ENCODE peak calls at places on chromosomes 2 and 18, in seven cellular contexts. One of them, this sample, is unnamed.

GRCh38 chr2:119205001-119205669 is 18.5 kb upstream of the STEAP3 start:
- DNase-seq in mammary epithelial cell: no peak
- DNase-seq in cardiac fibroblast: no peak
- DNase-seq in GM10248: no peak
- DNase-seq in AG04449: no peak
- DNase-seq in MCF 10A: no peak
- DNase-seq in GM13977: no peak
- DNase-seq in this sample: no peak

GRCh38 chr2:200077210-200077650 is 121.8 kb downstream of the MAIP1 start:
- DNase-seq in GM10248: no peak
- DNase-seq in mammary epithelial cell: peak
- DNase-seq in MCF 10A: peak
- DNase-seq in GM13977: no peak
- DNase-seq in AG04449: peak
- DNase-seq in cardiac fibroblast: peak
- DNase-seq in this sample: no peak

GRCh38 chr2:6866239-6866745 is 585 bp upstream of the CMPK2 start:
- DNase-seq in MCF 10A: peak
- DNase-seq in mammary epithelial cell: peak
- DNase-seq in AG04449: no peak
- DNase-seq in GM10248: peak
- DNase-seq in GM13977: peak
- DNase-seq in cardiac fibroblast: peak
- DNase-seq in this sample: no peak

GRCh38 chr18:27114842-27115241 is 70.3 kb downstream of the CHST9 start:
- DNase-seq in GM10248: no peak
- DNase-seq in cardiac fibroblast: no peak
- DNase-seq in mammary epithelial cell: no peak
- DNase-seq in AG04449: no peak
- DNase-seq in GM13977: no peak
- DNase-seq in MCF 10A: no peak
- DNase-seq in this sample: no peak

GRCh38 chr2:135494503-135494902 is 36.5 kb downstream of the ZRANB3 start:
- DNase-seq in cardiac fibroblast: peak
- DNase-seq in AG04449: peak
- DNase-seq in GM10248: no peak
- DNase-seq in MCF 10A: peak
- DNase-seq in mammary epithelial cell: peak
- DNase-seq in GM13977: no peak
- DNase-seq in this sample: no peak

GRCh38 chr2:1993711-1994682 is 249.7 kb upstream of the PXDN start:
- DNase-seq in cardiac fibroblast: peak
- DNase-seq in mammary epithelial cell: no peak
- DNase-seq in GM10248: no peak
- DNase-seq in AG04449: no peak
- DNase-seq in MCF 10A: peak
- DNase-seq in GM13977: no peak
- DNase-seq in this sample: no peak

GRCh38 chr2:64591188-64591587 is 62.5 kb downstream of the SERTAD2 start:
- DNase-seq in MCF 10A: no peak
- DNase-seq in cardiac fibroblast: no peak
- DNase-seq in mammary epithelial cell: peak
- DNase-seq in GM10248: no peak
- DNase-seq in AG04449: no peak
- DNase-seq in GM13977: no peak
- DNase-seq in this sample: no peak

GRCh38 chr2:176729706-176730569 is 460.7 kb downstream of the MTX2 start:
- DNase-seq in cardiac fibroblast: peak
- DNase-seq in GM10248: no peak
- DNase-seq in GM13977: no peak
- DNase-seq in MCF 10A: peak
- DNase-seq in AG04449: peak
- DNase-seq in mammary epithelial cell: no peak
- DNase-seq in this sample: no peak

GRCh38 chr18:30387401-30387800 is 655.1 kb downstream of the DSC3 start:
- DNase-seq in AG04449: no peak
- DNase-seq in GM10248: no peak
- DNase-seq in mammary epithelial cell: peak
- DNase-seq in MCF 10A: peak
- DNase-seq in GM13977: no peak
- DNase-seq in cardiac fibroblast: peak
- DNase-seq in this sample: no peak

GRCh38 chr2:27922842-27923241 is 32.3 kb downstream of the BABAM2 start:
- DNase-seq in MCF 10A: no peak
- DNase-seq in mammary epithelial cell: no peak
- DNase-seq in cardiac fibroblast: no peak
- DNase-seq in GM13977: no peak
- DNase-seq in AG04449: no peak
- DNase-seq in GM10248: no peak
- DNase-seq in this sample: no peak

GRCh38 chr2:200090683-200091082 is 135.3 kb downstream of the MAIP1 start:
- DNase-seq in MCF 10A: no peak
- DNase-seq in mammary epithelial cell: no peak
- DNase-seq in GM13977: no peak
- DNase-seq in GM10248: no peak
- DNase-seq in AG04449: no peak
- DNase-seq in cardiac fibroblast: no peak
- DNase-seq in this sample: no peak

GRCh38 chr2:4420032-4420431 is 716.7 kb downstream of the DCDC2C start:
- DNase-seq in AG04449: no peak
- DNase-seq in GM10248: no peak
- DNase-seq in cardiac fibroblast: no peak
- DNase-seq in MCF 10A: no peak
- DNase-seq in mammary epithelial cell: no peak
- DNase-seq in GM13977: no peak
- DNase-seq in this sample: no peak

GRCh38 chr2:55862269-55862668 is 61.3 kb downstream of the EFEMP1 start:
- DNase-seq in MCF 10A: peak
- DNase-seq in GM13977: no peak
- DNase-seq in GM10248: no peak
- DNase-seq in mammary epithelial cell: peak
- DNase-seq in AG04449: peak
- DNase-seq in cardiac fibroblast: peak
- DNase-seq in this sample: no peak

GRCh38 chr2:218879881-218880748 is 537 bp upstream of the WNT10A start:
- DNase-seq in AG04449: no peak
- DNase-seq in MCF 10A: no peak
- DNase-seq in GM10248: peak
- DNase-seq in mammary epithelial cell: no peak
- DNase-seq in cardiac fibroblast: no peak
- DNase-seq in GM13977: peak
- DNase-seq in this sample: no peak

GRCh38 chr2:4937550-4937949 is 754.6 kb upstream of the SOX11 start:
- DNase-seq in MCF 10A: no peak
- DNase-seq in mammary epithelial cell: no peak
- DNase-seq in AG04449: no peak
- DNase-seq in GM10248: no peak
- DNase-seq in cardiac fibroblast: no peak
- DNase-seq in GM13977: no peak
- DNase-seq in this sample: no peak

GRCh38 chr18:58209326-58209725 is 165.3 kb downstream of the NEDD4L start:
- DNase-seq in mammary epithelial cell: no peak
- DNase-seq in GM13977: no peak
- DNase-seq in AG04449: no peak
- DNase-seq in MCF 10A: no peak
- DNase-seq in cardiac fibroblast: no peak
- DNase-seq in GM10248: no peak
- DNase-seq in this sample: no peak

GRCh38 chr2:207694811-207695281 is 16.6 kb upstream of the CCNYL1 start:
- DNase-seq in GM13977: no peak
- DNase-seq in mammary epithelial cell: no peak
- DNase-seq in AG04449: no peak
- DNase-seq in MCF 10A: no peak
- DNase-seq in cardiac fibroblast: peak
- DNase-seq in GM10248: no peak
- DNase-seq in this sample: no peak

GRCh38 chr2:160214461-160215055 is 14.5 kb upstream of the ITGB6 start:
- DNase-seq in GM13977: no peak
- DNase-seq in AG04449: no peak
- DNase-seq in cardiac fibroblast: peak
- DNase-seq in MCF 10A: peak
- DNase-seq in mammary epithelial cell: peak
- DNase-seq in GM10248: no peak
- DNase-seq in this sample: no peak

GRCh38 chr2:134721596-134721995 is 2.8 kb upstream of the TMEM163 start:
- DNase-seq in cardiac fibroblast: no peak
- DNase-seq in mammary epithelial cell: no peak
- DNase-seq in GM13977: no peak
- DNase-seq in MCF 10A: no peak
- DNase-seq in GM10248: no peak
- DNase-seq in AG04449: no peak
- DNase-seq in this sample: no peak

DNA sequence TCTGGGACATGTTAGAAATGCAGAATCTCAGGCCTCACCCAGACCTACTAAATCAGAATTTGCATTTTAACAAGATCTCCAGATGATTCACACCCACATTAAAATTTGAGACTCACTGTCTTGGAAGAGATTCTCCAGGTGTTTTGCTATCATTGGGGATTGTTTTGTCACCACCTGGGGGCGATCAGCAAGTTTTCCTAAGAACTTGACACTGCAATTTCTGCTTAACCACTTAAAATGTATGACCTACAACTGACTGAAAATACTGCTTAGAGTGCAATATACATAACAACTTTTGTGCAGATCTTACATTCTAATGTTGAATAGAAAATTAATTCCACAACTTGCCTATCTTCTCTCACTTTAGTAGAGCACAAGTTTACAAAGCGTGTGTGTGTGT is 18.9 kb upstream of the ITGA4 start:
- DNase-seq in GM10248: no peak
- DNase-seq in AG04449: no peak
- DNase-seq in cardiac fibroblast: no peak
- DNase-seq in GM13977: no peak
- DNase-seq in mammary epithelial cell: peak
- DNase-seq in MCF 10A: peak
- DNase-seq in this sample: no peak
- TF ChIP-seq CTCF in GM10248: no peak
- TF ChIP-seq CTCF in AG04449: no peak
- TF ChIP-seq CTCF in cardiac fibroblast: no peak
- TF ChIP-seq CTCF in GM13977: no peak
- TF ChIP-seq CTCF in mammary epithelial cell: peak
- TF ChIP-seq CTCF in MCF 10A: no peak
- TF ChIP-seq CTCF in this sample: no peak

GRCh38 chr18:14939141-14939540 is 191.2 kb downstream of the ANKRD30B start:
- DNase-seq in MCF 10A: no peak
- DNase-seq in GM13977: no peak
- DNase-seq in cardiac fibroblast: no peak
- DNase-seq in mammary epithelial cell: no peak
- DNase-seq in GM10248: no peak
- DNase-seq in AG04449: no peak
- DNase-seq in this sample: no peak
- TF ChIP-seq CTCF in MCF 10A: no peak
- TF ChIP-seq CTCF in GM13977: no peak
- TF ChIP-seq CTCF in cardiac fibroblast: no peak
- TF ChIP-seq CTCF in mammary epithelial cell: no peak
- TF ChIP-seq CTCF in GM10248: no peak
- TF ChIP-seq CTCF in AG04449: no peak
- TF ChIP-seq CTCF in this sample: no peak

GRCh38 chr2:8800821-8801220 is 36.6 kb downstream of the KIDINS220 start:
- DNase-seq in GM10248: no peak
- DNase-seq in mammary epithelial cell: no peak
- DNase-seq in cardiac fibroblast: no peak
- DNase-seq in AG04449: no peak
- DNase-seq in GM13977: no peak
- DNase-seq in MCF 10A: no peak
- DNase-seq in this sample: no peak

GRCh38 chr2:8805278-8806045 is 32.0 kb downstream of the KIDINS220 start:
- DNase-seq in MCF 10A: no peak
- DNase-seq in mammary epithelial cell: no peak
- DNase-seq in AG04449: no peak
- DNase-seq in GM10248: no peak
- DNase-seq in GM13977: no peak
- DNase-seq in cardiac fibroblast: peak
- DNase-seq in this sample: no peak

GRCh38 chr2:8800218-8800617 is 37.2 kb downstream of the KIDINS220 start:
- DNase-seq in AG04449: no peak
- DNase-seq in MCF 10A: no peak
- DNase-seq in GM10248: no peak
- DNase-seq in mammary epithelial cell: no peak
- DNase-seq in GM13977: no peak
- DNase-seq in cardiac fibroblast: no peak
- DNase-seq in this sample: no peak

GRCh38 chr2:8803658-8804379 is 33.6 kb downstream of the KIDINS220 start:
- DNase-seq in cardiac fibroblast: peak
- DNase-seq in GM13977: peak
- DNase-seq in MCF 10A: peak
- DNase-seq in AG04449: peak
- DNase-seq in mammary epithelial cell: peak
- DNase-seq in GM10248: peak
- DNase-seq in this sample: no peak

DNA sequence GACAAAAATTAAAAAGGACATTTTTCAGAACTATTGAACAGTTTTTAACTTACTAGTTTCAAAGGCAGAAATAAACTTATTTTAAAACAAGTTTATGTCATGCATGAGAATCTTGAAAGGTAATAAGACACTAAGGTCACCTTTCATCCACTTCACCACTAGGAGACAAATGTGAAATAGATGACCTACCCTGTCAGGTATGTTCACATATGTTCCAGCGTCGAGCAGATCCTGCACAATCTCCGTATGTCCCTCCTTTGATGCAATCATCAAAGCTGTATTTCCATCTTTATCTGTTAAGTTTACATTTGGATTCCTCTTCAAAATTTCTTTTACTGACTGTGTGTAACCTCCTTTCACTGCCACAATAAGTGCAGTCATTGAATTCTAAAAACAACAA is 34.7 kb downstream of the KIDINS220 start:
- DNase-seq in AG04449: no peak
- DNase-seq in MCF 10A: no peak
- DNase-seq in GM13977: no peak
- DNase-seq in mammary epithelial cell: no peak
- DNase-seq in GM10248: no peak
- DNase-seq in cardiac fibroblast: no peak
- DNase-seq in this sample: no peak
- TF ChIP-seq CTCF in AG04449: no peak
- TF ChIP-seq CTCF in MCF 10A: no peak
- TF ChIP-seq CTCF in GM13977: no peak
- TF ChIP-seq CTCF in mammary epithelial cell: no peak
- TF ChIP-seq CTCF in GM10248: no peak
- TF ChIP-seq CTCF in cardiac fibroblast: no peak
- TF ChIP-seq CTCF in this sample: no peak

GRCh38 chr18:34866310-34866709 is 156.2 kb downstream of the DTNA start:
- DNase-seq in GM13977: no peak
- DNase-seq in MCF 10A: no peak
- DNase-seq in cardiac fibroblast: no peak
- DNase-seq in mammary epithelial cell: no peak
- DNase-seq in GM10248: no peak
- DNase-seq in AG04449: no peak
- DNase-seq in this sample: no peak

GRCh38 chr18:34870916-34871315 is 160.8 kb downstream of the DTNA start:
- DNase-seq in MCF 10A: no peak
- DNase-seq in cardiac fibroblast: no peak
- DNase-seq in GM10248: no peak
- DNase-seq in AG04449: no peak
- DNase-seq in mammary epithelial cell: no peak
- DNase-seq in GM13977: no peak
- DNase-seq in this sample: no peak

GRCh38 chr18:34864836-34865497 is 154.9 kb downstream of the DTNA start:
- DNase-seq in AG04449: no peak
- DNase-seq in GM13977: no peak
- DNase-seq in cardiac fibroblast: no peak
- DNase-seq in GM10248: no peak
- DNase-seq in mammary epithelial cell: no peak
- DNase-seq in MCF 10A: no peak
- DNase-seq in this sample: no peak

GRCh38 chr18:34867520-34867919 is 157.4 kb downstream of the DTNA start:
- DNase-seq in AG04449: no peak
- DNase-seq in cardiac fibroblast: peak
- DNase-seq in GM10248: no peak
- DNase-seq in MCF 10A: no peak
- DNase-seq in GM13977: no peak
- DNase-seq in mammary epithelial cell: no peak
- DNase-seq in this sample: no peak

GRCh38 chr18:34866739-34867138 is 156.6 kb downstream of the DTNA start:
- DNase-seq in cardiac fibroblast: peak
- DNase-seq in AG04449: no peak
- DNase-seq in MCF 10A: peak
- DNase-seq in mammary epithelial cell: no peak
- DNase-seq in GM13977: no peak
- DNase-seq in GM10248: no peak
- DNase-seq in this sample: no peak
- TF ChIP-seq CTCF in cardiac fibroblast: peak
- TF ChIP-seq CTCF in AG04449: peak
- TF ChIP-seq CTCF in MCF 10A: peak
- TF ChIP-seq CTCF in mammary epithelial cell: no peak
- TF ChIP-seq CTCF in GM13977: peak
- TF ChIP-seq CTCF in GM10248: peak
- TF ChIP-seq CTCF in this sample: no peak